ENCODE peak calls at places on chromosomes 7 and 10, in four cellular contexts. Q is A549, T is RWPE1, A is coronary artery. P is an unnamed sample.

GRCh38 chr7:2163565-2163964 is 69.2 kb downstream of the MAD1L1 start:
- DNase-seq in T (no peak), A (no peak), Q (no peak), P (no peak)

GRCh38 chr7:16753932-16754571 is 497 bp downstream of the TSPAN13 start:
- DNase-seq in A (no peak), Q (no peak), T (peak), P (peak)

GRCh38 chr10:121077331-121077730 is 226.2 kb downstream of the WDR11 start:
- DNase-seq in Q (no peak), A (no peak), T (peak), P (no peak)

GRCh38 chr10:12042409-12042796 is 206 bp downstream of the UPF2 start:
- DNase-seq in A (no peak), Q (peak), T (peak), P (no peak)

GRCh38 chr7:123805287-123805686 is 39.7 kb upstream of the HYAL4 start:
- DNase-seq in A (no peak), Q (no peak), T (no peak), P (no peak)

GRCh38 chr7:115435178-115435577 is 513.3 kb downstream of the MDFIC start:
- DNase-seq in A (no peak), T (no peak), Q (no peak), P (no peak)

GRCh38 chr10:122658356-122659049 is 41.1 kb downstream of the C10orf120 start:
- DNase-seq in T (no peak), Q (no peak), A (no peak), P (no peak)

GRCh38 chr10:133422223-133422820 is 2.1 kb downstream of the SPRN start:
- DNase-seq in T (no peak), Q (no peak), A (no peak), P (no peak)

GRCh38 chr7:17599733-17600685 is 301.6 kb downstream of the AHR start:
- DNase-seq in Q (peak), T (peak), A (no peak), P (no peak)

GRCh38 chr7:3179456-3179855 is 121.6 kb upstream of the SDK1 start:
- DNase-seq in T (no peak), A (no peak), Q (no peak), P (no peak)

GRCh38 chr10:34721201-34721840 is 93.8 kb downstream of the PARD3 start:
- DNase-seq in A (no peak), T (peak), Q (no peak), P (no peak)

GRCh38 chr10:13722747-13723657 is 136.2 kb downstream of the PRPF18 start:
- DNase-seq in Q (no peak), A (no peak), T (no peak), P (no peak)

GRCh38 chr7:3176112-3176836 is 124.8 kb upstream of the SDK1 start:
- DNase-seq in Q (no peak), T (no peak), A (no peak), P (no peak)

GRCh38 chr7:140316165-140316661 is 82.1 kb downstream of the SLC37A3 start:
- DNase-seq in A (peak), T (peak), Q (peak), P (peak)

DNA sequence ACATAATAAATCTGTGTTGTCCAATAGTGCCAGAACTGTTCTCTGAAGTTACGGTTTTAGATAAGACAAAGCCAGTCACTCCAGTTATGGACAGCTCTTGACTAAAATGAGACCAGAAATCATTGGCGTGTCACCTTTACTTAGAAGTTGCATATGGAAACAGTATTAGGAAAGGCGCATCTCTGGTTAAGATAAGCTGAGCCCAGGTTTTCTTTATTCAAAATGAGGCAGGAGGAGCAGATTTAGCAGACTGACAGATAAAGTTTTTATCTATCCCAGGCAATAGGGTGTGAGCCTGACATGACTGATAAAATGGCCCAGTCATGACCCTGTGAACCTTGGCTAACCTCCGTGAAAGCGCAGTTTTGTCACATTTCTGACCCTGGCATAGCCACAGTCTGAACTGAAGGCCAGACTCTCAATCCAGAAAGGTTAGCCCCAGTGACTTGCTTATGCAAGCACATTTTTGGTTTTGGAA is 4.2 kb downstream of the CYP26A1 start:
- DNase-seq in A (no peak), T (no peak), Q (no peak), P (no peak)
- TF ChIP-seq CTCF in A (no peak), T (no peak), Q (no peak), P (no peak)

DNA sequence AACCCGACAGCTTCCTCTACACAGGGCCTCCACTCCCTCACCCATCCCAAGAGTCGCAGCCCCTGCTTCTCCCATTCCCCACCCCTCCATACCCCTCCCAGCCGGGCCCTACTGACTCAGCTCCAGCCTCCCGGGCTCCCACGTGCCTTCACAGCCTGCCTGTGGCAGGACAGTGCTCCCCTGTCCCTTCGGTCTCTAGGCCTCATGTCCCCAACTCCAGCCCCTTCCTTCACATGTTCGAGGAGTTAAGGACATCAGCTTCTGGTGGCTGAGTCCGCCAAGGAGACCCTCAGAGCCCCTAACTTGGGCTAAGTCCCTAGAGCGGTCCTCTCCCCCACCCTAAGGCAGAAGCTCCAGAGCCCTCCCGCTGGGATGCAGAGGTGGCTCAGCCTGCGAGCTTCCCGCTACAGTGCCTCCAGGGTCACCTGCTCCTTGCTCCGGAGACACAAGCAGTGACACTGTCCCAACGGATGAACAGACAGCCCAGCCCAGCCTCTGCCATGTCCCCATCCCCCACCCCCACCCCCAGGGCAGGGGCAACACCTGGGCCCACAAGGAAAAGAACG is 800 bp downstream of the SMARCD3 start:
- DNase-seq in A (no peak), Q (peak), T (no peak), P (no peak)
- TF ChIP-seq CTCF in A (no peak), Q (no peak), T (no peak), P (no peak)

GRCh38 chr7:112162161-112163020 is 43.8 kb downstream of the DOCK4 start:
- DNase-seq in T (peak), A (no peak), Q (peak), P (no peak)
- TF ChIP-seq CTCF in T (no peak), A (no peak), Q (no peak), P (no peak)

GRCh38 chr10:78260141-78260540 is 226.5 kb downstream of the RPS24 start:
- DNase-seq in A (no peak), T (no peak), Q (no peak), P (no peak)
- TF ChIP-seq CTCF in A (no peak), T (no peak), Q (no peak), P (no peak)

DNA sequence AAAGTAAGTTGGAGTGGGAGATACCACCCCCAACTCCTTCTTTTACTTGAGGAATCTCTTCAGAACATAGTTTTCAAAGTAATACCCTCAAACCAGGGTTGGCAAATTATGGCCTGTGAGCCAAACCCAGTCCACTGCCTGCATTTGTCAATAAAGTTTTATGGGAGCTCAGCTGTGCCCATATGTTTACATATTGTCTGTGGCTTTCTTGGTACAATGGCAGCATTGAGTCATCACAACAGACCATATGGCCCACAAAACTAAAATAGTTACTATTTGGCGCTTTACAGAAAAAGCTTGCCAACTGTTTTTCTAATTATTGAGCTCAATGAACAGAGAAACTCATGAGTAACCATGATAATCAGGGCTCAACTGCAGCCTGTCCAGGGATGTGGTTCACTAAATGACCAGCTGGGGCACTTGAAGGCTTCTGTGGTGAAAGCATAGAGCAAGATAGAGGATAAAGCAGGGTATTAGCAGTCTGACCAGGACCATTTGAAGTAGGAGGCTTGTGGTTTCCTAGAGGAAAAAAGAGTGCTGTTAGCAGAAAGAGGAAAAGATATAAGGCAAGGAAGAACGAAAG is 196.0 kb upstream of the GRB10 start:
- DNase-seq in T (peak), Q (peak), A (no peak), P (no peak)
- TF ChIP-seq CTCF in T (no peak), Q (no peak), A (no peak), P (no peak)

P was measured in mucosa of descending colon.